ENCODE peak calls at places on chromosomes 1 and 21, in seven cellular contexts. X is ovary, O is tibial nerve, G is A549, H is suprapubic skin, K is transverse colon, D is HepG2. E is an unnamed sample. For H3K4me1, the result is how much of the 10 kb centered on the place peaks cover.

GRCh38 chr1:47190807-47191206 is 971 bp upstream of the PDZK1IP1 start:
- DNase-seq in X (no peak), O (no peak), G (no peak), H (no peak), K (no peak), D (no peak), E (no peak)

GRCh38 chr21:43292041-43292865 is 123.4 kb downstream of the CRYAA start:
- DNase-seq in X (no peak), O (no peak), G (no peak), H (no peak), K (no peak), D (no peak), E (no peak)

GRCh38 chr1:32978854-32979253 is 14.2 kb upstream of the RNF19B start:
- DNase-seq in X (no peak), O (no peak), G (no peak), H (no peak), K (no peak), D (no peak), E (no peak)

GRCh38 chr1:38804062-38804886 is 55.3 kb downstream of the RRAGC start:
- DNase-seq in X (no peak), O (no peak), G (no peak), H (no peak), K (no peak), D (no peak), E (no peak)

GRCh38 chr1:67736750-67737149 is 51.7 kb downstream of the GADD45A start:
- DNase-seq in X (no peak), O (no peak), G (no peak), H (no peak), K (no peak), D (no peak), E (no peak)

GRCh38 chr1:231107186-231107585 is 54.7 kb upstream of the TRIM67 start:
- DNase-seq in X (no peak), O (no peak), G (no peak), H (no peak), K (no peak), D (no peak), E (no peak)

GRCh38 chr1:31987231-31987630 is 26.4 kb upstream of the KHDRBS1 start:
- DNase-seq in X (no peak), O (no peak), G (no peak), H (no peak), K (no peak), D (no peak), E (no peak)

GRCh38 chr1:93344484-93344883 is 1.2 kb upstream of the DR1 start:
- DNase-seq in X (no peak), O (no peak), G (no peak), H (no peak), K (no peak), D (peak), E (no peak)

GRCh38 chr1:40673452-40673851 is 8.0 kb upstream of the RIMS3 start:
- DNase-seq in X (no peak), O (no peak), G (no peak), H (no peak), K (no peak), D (no peak), E (no peak)

GRCh38 chr1:182430263-182431068 is 19.5 kb upstream of the RGSL1 start:
- DNase-seq in X (no peak), O (no peak), G (no peak), H (no peak), K (no peak), D (no peak), E (no peak)

GRCh38 chr21:28805885-28806284 is 186.8 kb downstream of the LTN1 start:
- DNase-seq in X (peak), O (no peak), G (no peak), H (peak), K (no peak), D (no peak), E (no peak)

GRCh38 chr1:53135735-53136114 is 6.7 kb downstream of the SLC1A7 start:
- DNase-seq in X (no peak), O (peak), G (peak), H (no peak), K (peak), D (no peak), E (no peak)

GRCh38 chr1:216310776-216311175 is 112.5 kb downstream of the USH2A start:
- DNase-seq in X (no peak), O (no peak), G (peak), H (no peak), K (peak), D (no peak), E (no peak)

GRCh38 chr1:108901106-108901505 is 24.3 kb downstream of the GPSM2 start:
- DNase-seq in X (no peak), O (no peak), G (no peak), H (no peak), K (no peak), D (no peak), E (no peak)

GRCh38 chr21:40176732-40177131 is 309.5 kb downstream of the PCP4 start:
- DNase-seq in X (no peak), O (no peak), G (no peak), H (no peak), K (no peak), D (no peak), E (no peak)

GRCh38 chr1:204419064-204419403 is 7.4 kb upstream of the PPP1R15B start:
- DNase-seq in X (no peak), O (no peak), G (peak), H (no peak), K (no peak), D (peak), E (no peak)

GRCh38 chr1:151313501-151313900 is 13.7 kb downstream of the PI4KB start:
- DNase-seq in X (no peak), O (no peak), G (no peak), H (no peak), K (no peak), D (no peak), E (no peak)

GRCh38 chr1:48870596-48870995 is 93.9 kb upstream of the BEND5 start:
- DNase-seq in X (no peak), O (no peak), G (peak), H (no peak), K (no peak), D (no peak), E (no peak)

GRCh38 chr21:31530918-31531705 is 128.4 kb upstream of the SOD1 start:
- DNase-seq in X (no peak), O (no peak), G (no peak), H (no peak), K (peak), D (no peak), E (no peak)

GRCh38 chr21:39523398-39523797 is 71.6 kb downstream of the SH3BGR start:
- DNase-seq in X (no peak), O (no peak), G (no peak), H (no peak), K (peak), D (no peak), E (no peak)

GRCh38 chr1:9428601-9429368 is 110.5 kb upstream of the SLC25A33 start:
- DNase-seq in X (peak), O (peak), G (peak), H (peak), K (peak), D (peak), E (peak)
- H3K4me1 ChIP-seq in X (under half), O (under half), G (under half), H (under half), K (under half), D (half or more), E (under half)

GRCh38 chr1:185645201-185645640 is 89.0 kb upstream of the HMCN1 start:
- DNase-seq in X (no peak), O (no peak), G (no peak), H (no peak), K (no peak), D (no peak), E (no peak)

GRCh38 chr1:185648858-185649589 is 85.2 kb upstream of the HMCN1 start:
- DNase-seq in X (no peak), O (no peak), G (no peak), H (no peak), K (no peak), D (no peak), E (no peak)

GRCh38 chr1:185644531-185644930 is 89.7 kb upstream of the HMCN1 start:
- DNase-seq in X (no peak), O (no peak), G (peak), H (no peak), K (no peak), D (no peak), E (no peak)

GRCh38 chr1:185645686-185646085 is 88.5 kb upstream of the HMCN1 start:
- DNase-seq in X (no peak), O (no peak), G (no peak), H (no peak), K (no peak), D (no peak), E (no peak)

GRCh38 chr1:185646202-185646683 is 87.9 kb upstream of the HMCN1 start:
- DNase-seq in X (no peak), O (no peak), G (peak), H (no peak), K (peak), D (peak), E (no peak)
- H3K4me3 ChIP-seq in X (no peak), O (no peak), G (peak), H (no peak), K (peak), D (peak), E (peak)

DNA sequence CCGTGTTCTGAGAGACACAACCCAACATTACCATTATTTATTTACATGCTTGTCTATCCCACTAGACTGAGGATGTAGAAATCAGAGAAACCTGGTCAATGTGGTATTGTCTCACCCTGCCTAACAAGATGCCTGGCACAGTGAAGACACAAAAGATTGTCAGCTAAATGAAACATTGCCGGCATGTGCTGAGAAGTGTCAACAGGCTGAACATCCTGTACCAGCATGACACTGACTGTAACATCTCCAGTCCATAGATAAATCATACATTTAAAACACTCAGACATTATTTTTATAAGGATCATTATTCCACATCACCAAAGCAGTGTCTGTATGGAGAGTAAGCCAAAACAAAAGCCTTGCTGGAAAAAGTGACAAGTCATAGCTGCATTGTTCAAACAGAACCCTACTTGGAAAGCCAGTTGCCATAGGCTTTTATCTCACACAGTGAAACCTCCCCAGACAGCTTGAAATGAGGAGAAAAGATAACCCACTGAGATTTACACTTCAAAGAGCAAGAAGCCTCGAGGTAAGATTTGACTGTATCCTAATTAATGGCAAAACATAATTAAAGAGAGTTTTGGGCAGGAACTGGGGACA is 72.2 kb downstream of the SIPA1L2 start:
- DNase-seq in X (no peak), O (no peak), G (no peak), H (no peak), K (no peak), D (no peak), E (no peak)
- TF ChIP-seq EP300 in X (no peak), O (no peak), G (no peak), H (no peak), K (no peak), D (no peak), E (peak)

GRCh38 chr1:11283148-11283547 is 10.2 kb downstream of the UBIAD1 start:
- DNase-seq in X (no peak), O (no peak), G (no peak), H (no peak), K (no peak), D (no peak), E (no peak)

GRCh38 chr1:11285883-11286734 is 13.1 kb downstream of the UBIAD1 start:
- DNase-seq in X (no peak), O (no peak), G (peak), H (no peak), K (no peak), D (no peak), E (no peak)

GRCh38 chr1:11289064-11289463 is 16.1 kb downstream of the UBIAD1 start:
- DNase-seq in X (no peak), O (no peak), G (no peak), H (no peak), K (no peak), D (no peak), E (no peak)

GRCh38 chr1:11284784-11285183 is 11.8 kb downstream of the UBIAD1 start:
- DNase-seq in X (no peak), O (no peak), G (no peak), H (no peak), K (no peak), D (no peak), E (no peak)

DNA sequence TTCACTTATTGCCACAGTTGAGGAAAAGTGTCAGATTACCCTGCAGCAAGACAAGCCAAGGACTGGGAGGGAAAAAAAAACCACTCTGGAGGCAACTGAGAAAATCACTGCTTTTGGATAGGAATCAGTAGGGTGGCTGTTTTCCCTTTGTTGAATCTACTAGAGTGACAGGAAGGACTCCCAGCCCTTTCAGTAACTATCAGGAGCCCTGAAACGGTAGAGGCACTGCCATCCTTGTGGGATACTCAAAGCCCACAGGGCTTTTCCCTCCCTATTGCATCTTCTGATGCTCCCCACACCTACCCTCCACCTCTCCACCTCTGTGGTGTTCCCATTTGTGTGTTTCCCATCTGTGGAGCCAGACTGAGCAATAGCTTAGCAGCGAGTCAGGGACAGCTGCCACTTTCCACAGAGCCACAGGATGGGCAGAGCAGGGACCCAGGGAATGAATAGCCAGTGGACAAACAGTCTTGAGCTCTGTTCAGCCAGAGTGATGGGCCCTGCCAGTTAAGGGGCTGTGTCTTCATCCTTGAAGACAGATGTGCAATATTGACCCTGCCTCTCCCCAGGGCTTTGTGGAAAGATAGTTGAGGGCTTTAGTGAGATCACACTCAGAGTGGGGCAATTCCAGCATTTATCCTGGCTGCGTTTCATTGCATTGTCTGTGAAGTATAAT is 13.9 kb downstream of the UBIAD1 start:
- DNase-seq in X (no peak), O (no peak), G (no peak), H (no peak), K (no peak), D (no peak), E (no peak)
- H3K4me1 ChIP-seq in X (under half), O (under half), G (under half), H (under half), K (under half), D (under half), E (under half)

DNA sequence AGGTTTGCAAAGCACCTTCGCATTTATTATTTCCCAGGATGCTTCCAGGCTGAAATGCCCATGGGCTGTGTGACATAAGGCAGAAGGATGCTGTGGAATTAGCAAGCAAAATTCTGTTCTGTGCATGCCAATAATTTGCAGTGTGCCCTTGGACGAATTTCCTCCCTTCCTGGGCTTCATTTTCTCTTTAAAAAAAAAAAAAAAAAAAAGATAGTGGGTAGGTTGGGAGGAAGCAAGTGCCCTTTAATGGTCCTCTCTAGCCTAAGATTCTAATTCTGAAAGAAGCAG is 2.5 kb upstream of the ID3 start:
- DNase-seq in X (no peak), O (no peak), G (no peak), H (no peak), K (no peak), D (no peak), E (no peak)
- H3K4me3 ChIP-seq in X (no peak), O (no peak), G (no peak), H (peak), K (peak), D (peak), E (peak)